ENCODE peak calls at places on chromosomes 13 and 19, in five cellular contexts. C, Z, F, K and P are unnamed samples.

GRCh38 chr19:55902080-55902751 is 29.9 kb downstream of the NLRP13 start:
- DNase-seq in C (no peak), Z (no peak), F (no peak), K (no peak), P (no peak)

GRCh38 chr13:51594432-51594831 is 10.2 kb downstream of the WDFY2 start:
- DNase-seq in C (no peak), Z (no peak), F (no peak), K (no peak), P (no peak)

GRCh38 chr13:43019811-43020210 is 3.6 kb upstream of the DNAJC15 start:
- DNase-seq in C (no peak), Z (no peak), F (no peak), K (no peak), P (no peak)

GRCh38 chr13:104385409-104385808 is 1319.2 kb upstream of the SLC10A2 start:
- DNase-seq in C (peak), Z (no peak), F (peak), K (no peak), P (no peak)

GRCh38 chr13:62767473-62767872 is 1351.8 kb upstream of the PCDH20 start:
- DNase-seq in C (no peak), Z (no peak), F (no peak), K (no peak), P (no peak)

GRCh38 chr13:41970918-41971317 is 10.0 kb upstream of the VWA8 start:
- DNase-seq in C (no peak), Z (no peak), F (no peak), K (no peak), P (no peak)

GRCh38 chr19:2547721-2548120 is 71.8 kb downstream of the GADD45B start:
- DNase-seq in C (no peak), Z (no peak), F (no peak), K (no peak), P (no peak)

GRCh38 chr19:40718774-40719391 is 2.0 kb downstream of the ITPKC start:
- DNase-seq in C (peak), Z (no peak), F (peak), K (peak), P (peak)

GRCh38 chr19:48819366-48819816 is 8.6 kb upstream of the BCAT2 start:
- DNase-seq in C (peak), Z (peak), F (peak), K (no peak), P (peak)

GRCh38 chr19:30381366-30381765 is 9.2 kb downstream of the ZNF536 start:
- DNase-seq in C (no peak), Z (no peak), F (no peak), K (no peak), P (no peak)

GRCh38 chr19:10812902-10813404 is 23.1 kb downstream of the TMED1 start:
- DNase-seq in C (peak), Z (peak), F (peak), K (no peak), P (no peak)

GRCh38 chr13:32141462-32141861 is 109.9 kb downstream of the FRY start:
- DNase-seq in C (no peak), Z (no peak), F (no peak), K (no peak), P (no peak)

GRCh38 chr19:49881672-49882394 is 4.3 kb downstream of the TBC1D17 start:
- DNase-seq in C (no peak), Z (no peak), F (no peak), K (no peak), P (no peak)

GRCh38 chr13:24159362-24159761 is 1.2 kb upstream of the SPATA13 start:
- DNase-seq in C (no peak), Z (no peak), F (no peak), K (no peak), P (no peak)

GRCh38 chr13:27024781-27025492 is 146.7 kb downstream of the USP12 start:
- DNase-seq in C (no peak), Z (no peak), F (no peak), K (no peak), P (no peak)

GRCh38 chr13:112769615-112770014 is 79.8 kb downstream of the ATP11A start:
- DNase-seq in C (no peak), Z (no peak), F (no peak), K (no peak), P (no peak)

GRCh38 chr13:112767506-112768471 is 78.0 kb downstream of the ATP11A start:
- DNase-seq in C (no peak), Z (no peak), F (no peak), K (peak), P (no peak)

GRCh38 chr13:112771139-112771876 is 81.5 kb downstream of the ATP11A start:
- DNase-seq in C (no peak), Z (no peak), F (no peak), K (no peak), P (no peak)

GRCh38 chr13:112770504-112770903 is 80.7 kb downstream of the ATP11A start:
- DNase-seq in C (no peak), Z (no peak), F (no peak), K (no peak), P (no peak)

DNA sequence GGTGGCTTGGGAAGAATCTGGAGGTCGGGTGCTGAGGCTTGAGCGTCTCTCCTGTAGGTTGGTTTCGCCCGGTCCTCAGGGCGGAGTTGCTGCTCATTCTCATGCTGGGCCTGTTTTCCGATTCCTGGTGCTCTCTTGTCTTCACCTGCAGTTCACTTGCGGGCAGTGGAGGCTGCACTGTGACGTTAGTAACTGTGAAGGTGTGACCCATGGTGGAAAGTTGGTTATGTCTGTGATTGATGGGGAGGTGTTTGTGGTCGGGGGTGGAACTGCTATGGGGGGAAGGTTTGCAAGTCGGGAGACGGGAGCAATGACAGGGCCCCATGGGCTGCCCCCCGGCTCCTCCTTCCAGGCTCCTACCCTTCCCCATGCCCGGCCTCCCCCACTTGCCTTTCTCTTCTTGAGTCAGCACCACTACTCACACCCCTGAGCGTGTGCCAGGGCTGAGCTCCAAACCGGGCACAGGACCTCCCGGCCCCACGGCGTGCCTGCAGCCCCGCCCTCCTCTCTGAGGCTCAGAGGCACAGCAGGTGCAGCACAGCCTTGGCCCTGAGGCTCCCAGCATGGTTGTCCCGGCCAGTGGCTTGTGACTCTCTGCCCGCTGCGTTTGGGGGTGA is 79.1 kb downstream of the ATP11A start:
- DNase-seq in C (no peak), Z (no peak), F (no peak), K (no peak), P (no peak)
- H3K4me3 ChIP-seq in C (no peak), Z (no peak), F (no peak), K (peak), P (no peak)

DNA sequence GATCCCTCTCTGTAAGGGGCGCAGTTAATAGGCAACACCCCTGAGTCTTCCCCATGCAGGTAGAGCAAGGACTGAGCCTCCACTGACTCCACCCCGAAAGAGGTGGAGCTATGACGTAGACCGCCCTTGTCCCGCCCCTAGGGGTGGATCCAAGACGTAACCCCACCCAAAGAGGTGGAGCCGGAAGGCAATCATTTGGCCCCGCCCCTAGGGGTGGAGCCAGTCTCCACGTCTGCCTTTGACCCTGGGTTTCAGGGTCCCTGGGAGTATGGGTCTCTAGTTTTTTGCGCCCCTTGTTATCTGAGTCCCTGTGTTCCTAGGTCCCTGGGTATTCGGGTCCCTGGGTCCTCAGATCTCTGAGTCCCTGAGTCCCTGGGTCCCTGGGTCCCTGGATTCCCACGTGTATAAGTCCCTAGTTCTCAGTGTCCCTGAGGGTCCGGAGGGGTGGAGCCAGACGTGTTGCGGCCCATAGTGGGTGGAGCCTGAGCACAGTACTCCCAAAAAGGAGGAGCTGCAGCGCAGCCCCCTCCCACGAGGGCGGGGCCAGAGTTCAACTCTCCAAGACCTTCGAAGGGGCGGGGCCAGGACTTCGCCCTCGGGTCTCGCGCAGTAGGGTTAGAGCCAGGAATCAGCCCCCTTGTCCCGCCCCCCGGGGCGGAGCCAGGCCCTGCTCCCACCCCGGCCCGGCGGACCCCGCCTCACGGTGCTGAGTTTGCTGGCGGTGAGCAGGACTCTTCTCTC is 5.3 kb downstream of the DENND1C start:
- DNase-seq in C (peak), Z (no peak), F (peak), K (peak), P (peak)
- H3K4me3 ChIP-seq in C (peak), Z (no peak), F (peak), K (no peak), P (peak)

GRCh38 chr13:25916119-25916518 is 135.7 kb downstream of the SHISA2 start:
- DNase-seq in C (no peak), Z (no peak), F (no peak), K (no peak), P (no peak)
- H3K4me3 ChIP-seq in C (no peak), Z (no peak), F (no peak), K (no peak), P (no peak)

DNA sequence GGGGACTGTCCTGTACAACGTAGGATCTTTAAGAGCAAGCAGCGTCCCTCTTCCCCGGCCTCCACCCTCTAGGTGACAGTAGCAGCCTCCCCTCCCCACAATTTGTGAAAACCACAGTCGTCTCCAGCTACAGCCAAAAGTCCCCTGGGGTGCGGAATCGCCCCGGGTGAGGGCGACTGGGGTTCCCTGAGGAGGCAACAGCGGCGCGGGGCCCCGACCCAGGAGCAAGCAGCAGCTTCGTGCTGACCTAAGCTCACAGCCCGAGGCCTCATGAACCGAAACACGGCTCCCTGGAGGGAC is 322 bp downstream of the ZNF558 start:
- DNase-seq in C (no peak), Z (no peak), F (no peak), K (no peak), P (no peak)
- H3K4me3 ChIP-seq in C (peak), Z (peak), F (no peak), K (peak), P (peak)

DNA sequence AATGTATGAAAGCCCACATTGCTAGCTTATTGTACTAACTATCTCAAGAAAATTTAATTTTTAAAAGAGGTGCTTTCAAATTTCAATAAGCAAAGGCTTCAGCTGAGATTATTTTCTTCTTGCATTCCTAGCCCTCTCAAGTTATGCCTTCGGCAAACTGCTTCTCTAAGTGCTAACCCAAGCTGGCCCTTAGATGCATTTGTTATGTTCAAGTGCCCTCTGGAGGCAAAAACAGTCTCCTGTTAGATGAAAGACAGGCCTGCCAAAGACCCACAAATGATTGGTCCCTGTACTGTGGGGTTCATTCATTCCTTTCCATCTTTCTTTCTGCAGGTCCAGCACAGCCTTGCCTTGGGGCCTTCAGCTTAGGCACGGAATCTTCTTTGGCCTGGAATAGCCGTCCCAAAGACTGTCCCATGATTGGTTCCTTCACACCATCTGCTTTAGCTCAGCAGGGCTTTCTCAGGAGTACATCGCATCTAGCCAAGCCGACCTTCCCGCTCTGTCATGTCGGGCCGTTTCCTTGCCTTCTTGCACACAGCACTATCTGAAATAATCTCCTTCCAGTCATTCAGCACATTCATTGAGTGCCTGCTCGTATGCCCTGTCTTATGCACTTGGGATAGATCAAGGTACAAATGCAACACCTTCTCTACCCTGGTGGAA is 26.4 kb upstream of the TPTE2 start:
- DNase-seq in C (peak), Z (no peak), F (peak), K (peak), P (no peak)
- H3K4me3 ChIP-seq in C (no peak), Z (no peak), F (no peak), K (no peak), P (no peak)